ENCODE peak calls at places on chromosomes 7 and 10, in nine cellular contexts. I is HEK293T, P is Kasumi-1, H is nephron progenitor cell, X is T-helper 9 cell, Y is stromal cell of bone marrow, Z is progenitor cell of endocrine pancreas, C is fibroblast of lung, O is spleen. L is an unnamed sample.

GRCh38 chr7:104923010-104923421 is 91.0 kb upstream of the KMT2E start:
- DNase-seq in I (peak), P (peak), H (peak), X (peak), Y (peak), Z (peak), C (peak), O (peak), L (no peak)

GRCh38 chr10:28509286-28509685 is 23.6 kb upstream of the WAC start:
- DNase-seq in I (no peak), P (no peak), H (no peak), X (no peak), Y (no peak), Z (no peak), C (no peak), O (no peak), L (no peak)

GRCh38 chr7:30559566-30559965 is 35.1 kb upstream of the GARS1 start:
- DNase-seq in I (no peak), P (no peak), H (no peak), X (no peak), Y (no peak), Z (no peak), C (no peak), O (no peak), L (no peak)

GRCh38 chr7:93910076-93910994 is 4.0 kb downstream of the GNGT1 start:
- DNase-seq in I (no peak), P (no peak), H (no peak), X (no peak), Y (peak), Z (no peak), C (peak), O (no peak), L (no peak)

GRCh38 chr10:86372119-86372784 is 5.7 kb upstream of the GRID1 start:
- DNase-seq in I (no peak), P (no peak), H (no peak), X (no peak), Y (no peak), Z (no peak), C (no peak), O (peak), L (no peak)

GRCh38 chr7:96347471-96347870 is 25.6 kb upstream of the SLC25A13 start:
- DNase-seq in I (no peak), P (no peak), H (no peak), X (no peak), Y (no peak), Z (no peak), C (no peak), O (no peak), L (no peak)

GRCh38 chr7:30135551-30136271 is 925 bp downstream of the MTURN start:
- DNase-seq in I (peak), P (peak), H (peak), X (peak), Y (no peak), Z (peak), C (peak), O (peak), L (no peak)

GRCh38 chr7:92633211-92633906 is 43.2 kb upstream of the FAM133B start:
- DNase-seq in I (no peak), P (peak), H (no peak), X (no peak), Y (peak), Z (no peak), C (peak), O (no peak), L (no peak)

GRCh38 chr10:109838592-109839244 is 84.6 kb downstream of the XPNPEP1 start:
- DNase-seq in I (no peak), P (no peak), H (no peak), X (no peak), Y (no peak), Z (no peak), C (no peak), O (no peak), L (no peak)

GRCh38 chr10:50538473-50539398 is 85.0 kb downstream of the SGMS1 start:
- DNase-seq in I (no peak), P (no peak), H (no peak), X (no peak), Y (no peak), Z (no peak), C (no peak), O (peak), L (no peak)

GRCh38 chr10:24616536-24616935 is 107.2 kb downstream of the ARHGAP21 start:
- DNase-seq in I (no peak), P (no peak), H (no peak), X (no peak), Y (no peak), Z (no peak), C (no peak), O (no peak), L (no peak)

GRCh38 chr10:23362069-23362830 is 17.7 kb upstream of the C10orf67 start:
- DNase-seq in I (no peak), P (no peak), H (no peak), X (no peak), Y (no peak), Z (no peak), C (no peak), O (no peak), L (no peak)

GRCh38 chr7:1668486-1668931 is 1.6 kb upstream of the ELFN1 start:
- DNase-seq in I (no peak), P (no peak), H (no peak), X (no peak), Y (no peak), Z (peak), C (no peak), O (peak), L (no peak)

GRCh38 chr7:75660566-75661215 is 78.0 kb downstream of the HIP1 start:
- DNase-seq in I (no peak), P (no peak), H (no peak), X (no peak), Y (no peak), Z (no peak), C (no peak), O (peak), L (no peak)